ENCODE peak calls at places on chromosomes 2 and 18, in seven cellular contexts. L is IMR-90, E is BE2C, O is astrocyte of the spinal cord, U is fibroblast of the aortic adventitia, X is endodermal cell, P is NB4. D is an unnamed sample.
A peak's percentile ranks its signal among the peaks of the same experiment; 100 is the strongest.

GRCh38 chr2:241558532-241559488 is at the start of gene BOK:
- DNase-seq in L (peak; percentile 72), E (peak; percentile 6), O (peak; percentile 79), U (peak; percentile 64), X (peak; percentile 92), P (no peak), D (peak; percentile 72)

GRCh38 chr2:238441262-238442114 is 14.8 kb downstream of the ASB1 start:
- DNase-seq in L (peak; percentile 22), E (peak; percentile 51), O (peak; percentile 37), U (no peak), X (no peak), P (no peak), D (peak; percentile 49)

GRCh38 chr2:210288376-210288775 is 26.6 kb downstream of the MYL1 start:
- DNase-seq in L (no peak), E (no peak), O (no peak), U (no peak), X (no peak), P (no peak), D (no peak)

GRCh38 chr18:75140296-75140695 is 68.6 kb downstream of the PTGR3 start:
- DNase-seq in L (no peak), E (no peak), O (no peak), U (no peak), X (peak; percentile 17), P (no peak), D (no peak)

GRCh38 chr2:64692401-64692800 is 38.7 kb upstream of the SERTAD2 start:
- DNase-seq in L (peak; percentile 86), E (no peak), O (peak; percentile 60), U (peak; percentile 89), X (no peak), P (no peak), D (peak; percentile 55)

GRCh38 chr2:108637304-108637669 is 82.0 kb upstream of the RANBP2 start:
- DNase-seq in L (peak; percentile 96), E (no peak), O (peak; percentile 91), U (peak; percentile 96), X (no peak), P (peak; percentile 79), D (peak; percentile 96)

GRCh38 chr2:111701798-111702118 is 182.2 kb downstream of the ANAPC1 start:
- DNase-seq in L (no peak), E (no peak), O (no peak), U (no peak), X (no peak), P (no peak), D (no peak)

GRCh38 chr2:61176755-61177726 is 15.1 kb downstream of the C2orf74 start:
- DNase-seq in L (peak; percentile 90), E (peak; percentile 91), O (peak; percentile 93), U (peak; percentile 89), X (peak; percentile 98), P (peak; percentile 95), D (peak; percentile 85)

GRCh38 chr2:201969938-201970785 is 63.5 kb upstream of the FZD7 start:
- DNase-seq in L (peak; percentile 93), E (no peak), O (peak; percentile 84), U (peak; percentile 59), X (no peak), P (peak; percentile 95), D (peak; percentile 82)

GRCh38 chr2:30645745-30646119 is 161.5 kb downstream of the CAPN13 start:
- DNase-seq in L (no peak), E (no peak), O (no peak), U (no peak), X (no peak), P (no peak), D (no peak)

DNA sequence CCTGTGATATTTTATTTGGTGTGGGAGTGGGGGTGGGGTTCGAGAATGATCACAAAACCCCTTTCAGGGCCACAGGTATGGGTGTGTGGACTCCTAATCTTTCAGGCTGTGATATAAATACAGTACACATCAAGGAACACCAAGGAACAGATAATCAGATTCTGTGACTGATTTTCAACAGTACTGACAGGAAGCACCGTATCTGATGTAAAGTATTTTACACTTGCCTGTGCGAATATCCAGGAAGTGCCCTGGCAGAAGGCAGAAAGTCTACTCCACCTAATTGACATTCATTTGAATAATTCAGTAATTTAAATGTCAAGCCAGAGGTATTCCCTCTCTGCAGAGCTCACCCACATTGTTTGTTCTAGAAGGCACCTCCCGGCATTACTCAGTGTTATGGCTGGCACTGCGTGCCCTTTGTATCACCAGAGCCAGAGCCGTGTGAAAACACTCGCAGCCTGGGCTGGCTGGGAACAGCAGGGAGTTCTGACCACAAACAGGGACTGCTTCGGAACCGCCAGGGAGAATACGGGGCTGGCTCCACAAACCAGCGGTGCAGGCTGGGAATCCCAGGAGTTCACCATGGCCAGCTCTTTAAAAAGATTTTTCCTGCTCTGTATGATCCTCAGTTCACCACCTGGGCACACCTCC is 91.8 kb downstream of the ACVR1 start:
- DNase-seq in L (peak; percentile 21), E (no peak), O (peak; percentile 83), U (peak; percentile 44), X (peak; percentile 69), P (no peak), D (peak; percentile 50)
- H3K4me3 ChIP-seq in L (no peak overlapping the region), E (no peak overlapping the region), O (no peak overlapping the region), U (no peak overlapping the region), X (no peak overlapping the region), P (no peak overlapping the region), D (no peak overlapping the region)

GRCh38 chr2:182242561-182242960 is 184.3 kb downstream of the PDE1A start:
- DNase-seq in L (no peak), E (no peak), O (no peak), U (no peak), X (no peak), P (no peak), D (no peak)

GRCh38 chr2:182245963-182246362 is 180.9 kb downstream of the PDE1A start:
- DNase-seq in L (peak; percentile 4), E (no peak), O (no peak), U (no peak), X (no peak), P (no peak), D (no peak)

GRCh38 chr2:182241936-182242335 is 184.9 kb downstream of the PDE1A start:
- DNase-seq in L (peak; percentile 4), E (no peak), O (no peak), U (peak; percentile 25), X (no peak), P (no peak), D (no peak)

DNA sequence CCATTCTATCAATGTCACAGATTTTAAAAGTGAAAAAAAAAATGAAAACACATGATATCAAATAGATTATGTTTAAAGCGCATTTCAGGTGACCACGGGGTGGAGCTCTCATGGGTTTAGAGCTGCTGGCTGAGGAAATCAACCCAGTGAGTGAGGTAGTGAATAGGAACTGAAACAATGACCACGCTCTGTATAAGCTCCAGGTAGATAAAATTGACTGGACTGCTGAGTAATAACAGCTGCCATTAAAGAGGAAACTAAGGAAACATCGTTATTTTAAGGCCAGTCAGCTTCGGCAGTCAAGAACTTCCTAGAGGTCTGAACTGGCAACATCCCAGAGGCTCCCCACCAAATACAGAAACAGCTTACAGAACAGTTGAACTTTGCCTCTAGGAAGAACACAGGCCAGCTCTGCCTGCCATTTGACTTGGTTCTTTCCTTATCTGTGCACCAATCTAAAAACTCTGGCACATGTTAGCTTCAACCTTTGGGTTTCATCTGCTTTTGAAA is 185.9 kb downstream of the PDE1A start:
- DNase-seq in L (peak; percentile 27), E (peak; percentile 18), O (peak; percentile 48), U (peak; percentile 41), X (peak; percentile 73), P (peak; percentile 44), D (peak; percentile 36)
- TF ChIP-seq CTCF in L (peak; percentile 34), E (peak; percentile 52), O (peak; percentile 51), U (peak; percentile 29), X (peak; percentile 75), P (peak; percentile 43), D (peak; percentile 41)

GRCh38 chr2:15172825-15173224 is 388.3 kb downstream of the NBAS start:
- DNase-seq in L (no peak), E (no peak), O (no peak), U (no peak), X (no peak), P (no peak), D (no peak)

GRCh38 chr2:15173506-15173905 is 387.6 kb downstream of the NBAS start:
- DNase-seq in L (no peak), E (no peak), O (no peak), U (no peak), X (no peak), P (no peak), D (no peak)

GRCh38 chr2:15168116-15168515 is 393.0 kb downstream of the NBAS start:
- DNase-seq in L (no peak), E (no peak), O (no peak), U (no peak), X (no peak), P (no peak), D (no peak)

GRCh38 chr2:15169326-15170038 is 391.7 kb downstream of the NBAS start:
- DNase-seq in L (peak; percentile 98), E (peak; percentile 28), O (peak; percentile 91), U (peak; percentile 95), X (no peak), P (no peak), D (peak; percentile 94)

GRCh38 chr2:15170068-15170775 is 390.9 kb downstream of the NBAS start:
- DNase-seq in L (no peak), E (peak; percentile 19), O (no peak), U (peak; percentile 79), X (no peak), P (no peak), D (no peak)
- H3K4me3 ChIP-seq in L (peak overlapping the region; percentile 26), E (peak overlapping the region; percentile 15), O (peak overlapping the region; percentile 20), U (peak overlapping the region; percentile 49), X (no peak overlapping the region), P (no peak overlapping the region), D (no peak overlapping the region)

GRCh38 chr2:218272531-218273212 is 2.4 kb downstream of the PNKD start:
- DNase-seq in L (peak; percentile 84), E (peak; percentile 87), O (peak; percentile 86), U (peak; percentile 99), X (peak; percentile 93), P (peak; percentile 98), D (peak; percentile 98)

GRCh38 chr2:218271487-218271797 is 1.1 kb downstream of the PNKD start:
- DNase-seq in L (no peak), E (no peak), O (no peak), U (no peak), X (no peak), P (no peak), D (no peak)

GRCh38 chr2:218270721-218271486 is 585 bp downstream of the PNKD start:
- DNase-seq in L (no peak), E (no peak), O (no peak), U (no peak), X (no peak), P (no peak), D (no peak)

GRCh38 chr2:218271865-218272530 is 1.7 kb downstream of the PNKD start:
- DNase-seq in L (no peak), E (no peak), O (no peak), U (no peak), X (no peak), P (no peak), D (no peak)

DNA sequence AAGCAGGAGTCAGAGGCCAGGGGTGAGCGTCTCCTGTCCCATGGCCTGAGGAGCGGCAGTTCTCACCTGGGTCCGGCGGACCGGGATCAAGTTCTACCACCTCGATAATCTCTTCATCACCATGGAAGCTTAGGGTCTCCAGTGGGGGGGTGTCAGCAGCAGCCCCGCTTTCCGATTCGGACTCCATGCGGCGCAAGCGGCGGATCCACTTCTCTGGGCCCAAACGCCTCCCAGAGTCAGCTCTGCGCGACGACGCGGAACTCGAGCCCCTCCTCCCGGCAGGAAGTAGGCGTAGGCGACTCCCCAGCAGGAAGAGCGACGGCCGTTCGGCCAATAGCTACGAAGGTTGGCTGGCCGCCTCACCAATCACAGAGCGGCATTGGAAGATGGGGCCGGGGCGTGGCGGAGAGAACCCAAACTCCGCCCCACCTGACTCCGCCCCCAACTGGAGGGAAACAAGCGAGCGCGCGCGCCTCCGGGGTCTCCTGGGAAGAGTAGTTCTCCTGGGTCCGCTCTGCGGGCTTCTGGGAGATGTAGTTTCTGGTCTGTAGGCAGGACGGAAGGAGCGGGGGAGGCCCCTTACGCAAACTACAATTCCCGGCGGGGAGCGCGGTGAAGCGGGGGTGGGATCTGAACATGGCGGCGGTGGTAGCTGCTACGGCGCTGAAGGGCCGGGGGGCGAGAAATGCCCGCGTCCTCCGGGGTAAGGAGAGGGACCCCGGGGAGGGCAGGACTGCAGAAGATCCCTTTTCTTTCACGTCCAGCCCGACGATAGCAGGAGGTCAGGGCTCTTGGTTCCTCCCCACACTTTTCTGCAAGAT is at the start of the genes AAMP and PNKD:
- DNase-seq in L (peak; percentile 99), E (peak; percentile 100), O (peak; percentile 100), U (peak; percentile 99), X (peak; percentile 100), P (peak; percentile 100), D (peak; percentile 99)
- TF ChIP-seq CTCF in L (peak; percentile 28), E (no peak), O (peak; percentile 10), U (no peak), X (no peak), P (no peak), D (no peak)

D was measured in fibroblast of mammary gland.